ENCODE peak calls at places on chromosomes 3 and 15, in four cellular contexts. P is COR-L47, N is HT1080, Q is fibroblast of pulmonary artery. W is an unnamed sample.

GRCh38 chr15:35746121-35746520 is 200.2 kb upstream of the DPH6 start:
- DNase-seq in Q (peak), N (peak), P (no peak), W (peak)

GRCh38 chr15:99476413-99477222 is 89.2 kb upstream of the MEF2A start:
- DNase-seq in P (no peak), Q (peak), N (peak), W (peak)

GRCh38 chr3:187507266-187507665 is 139.1 kb downstream of the RTP4 start:
- DNase-seq in Q (no peak), P (no peak), N (no peak), W (peak)

GRCh38 chr15:25960273-25960672 is 97.1 kb upstream of the ATP10A start:
- DNase-seq in N (no peak), Q (no peak), P (no peak), W (no peak)

GRCh38 chr15:58171476-58172061 is 33.4 kb downstream of the AQP9 start:
- DNase-seq in N (no peak), P (no peak), Q (no peak), W (no peak)

GRCh38 chr3:175009294-175009693 is 150.2 kb downstream of the NAALADL2 start:
- DNase-seq in P (no peak), N (no peak), Q (no peak), W (no peak)

GRCh38 chr15:69729167-69729748 is 276.6 kb downstream of the RPLP1 start:
- DNase-seq in N (no peak), P (no peak), Q (peak), W (peak)

GRCh38 chr15:65327651-65328393 is 23.3 kb downstream of the RNU5B-1 start:
- DNase-seq in Q (no peak), P (no peak), N (no peak), W (no peak)

GRCh38 chr15:81196576-81197254 is at the start of gene IL16:
- DNase-seq in Q (no peak), P (no peak), N (no peak), W (no peak)

GRCh38 chr3:17433866-17434265 is 308.6 kb downstream of the TBC1D5 start:
- DNase-seq in Q (no peak), N (no peak), P (no peak), W (no peak)

GRCh38 chr15:33547876-33548275 is 237.1 kb downstream of the RYR3 start:
- DNase-seq in N (peak), P (no peak), Q (peak), W (peak)

GRCh38 chr3:47588053-47588452 is 9.4 kb upstream of the CSPG5 start:
- DNase-seq in Q (no peak), N (no peak), P (no peak), W (no peak)

GRCh38 chr3:15636028-15636709 is 34.6 kb downstream of the BTD start:
- DNase-seq in P (no peak), Q (peak), N (peak), W (peak)

GRCh38 chr3:37458162-37458895 is 283.9 kb upstream of the LRRFIP2 start:
- DNase-seq in P (no peak), N (no peak), Q (no peak), W (peak)

GRCh38 chr15:45185903-45186770 is 1.6 kb downstream of the SHF start:
- DNase-seq in N (no peak), Q (no peak), P (no peak), W (no peak)

GRCh38 chr15:88708256-88709054 is 69.6 kb downstream of the ISG20 start:
- DNase-seq in P (no peak), Q (peak), N (peak), W (peak)

GRCh38 chr3:184375747-184376495 is 2.1 kb downstream of the THPO start:
- DNase-seq in N (no peak), P (no peak), Q (no peak), W (no peak)

GRCh38 chr3:142046320-142047020 is 102.9 kb downstream of the TFDP2 start:
- DNase-seq in P (no peak), N (no peak), Q (peak), W (no peak)

GRCh38 chr3:172530566-172530965 is 7.3 kb upstream of the TNFSF10 start:
- DNase-seq in N (no peak), P (no peak), Q (peak), W (no peak)

GRCh38 chr3:175741951-175742350 is 882.8 kb downstream of the NAALADL2 start:
- DNase-seq in Q (peak), N (no peak), P (no peak), W (peak)

GRCh38 chr15:30649952-30650929 is 24.3 kb downstream of the ARHGAP11B start:
- DNase-seq in P (no peak), Q (peak), N (peak), W (no peak)

GRCh38 chr15:94324835-94325767 is 93.7 kb downstream of the MCTP2 start:
- DNase-seq in N (no peak), Q (no peak), P (no peak), W (no peak)

GRCh38 chr3:122066331-122067213 is 11.4 kb downstream of the CD86 start:
- DNase-seq in Q (no peak), N (no peak), P (peak), W (no peak)

GRCh38 chr3:111538687-111539086 is 3.3 kb upstream of the CD96 start:
- DNase-seq in N (peak), Q (peak), P (no peak), W (peak)

GRCh38 chr3:196216081-196216564 is at the start of gene SLC51A:
- DNase-seq in Q (no peak), N (no peak), P (no peak), W (no peak)

GRCh38 chr3:5463986-5464385 is 276.5 kb downstream of the EDEM1 start:
- DNase-seq in N (no peak), Q (no peak), P (no peak), W (no peak)

GRCh38 chr3:98326036-98326435 is 27.6 kb upstream of the OR5K4 start:
- DNase-seq in P (no peak), Q (no peak), N (no peak), W (no peak)

GRCh38 chr15:64623347-64624024 is 151.9 kb downstream of the RBPMS2 start:
- DNase-seq in P (no peak), N (no peak), Q (no peak), W (no peak)

GRCh38 chr3:30370681-30371271 is 235.6 kb upstream of the TGFBR2 start:
- DNase-seq in Q (peak), P (no peak), N (no peak), W (no peak)

GRCh38 chr3:77626157-77626556 is 586.3 kb downstream of the ROBO2 start:
- DNase-seq in N (no peak), Q (no peak), P (no peak), W (no peak)

GRCh38 chr3:2714856-2715255 is 395.3 kb downstream of the IL5RA start:
- DNase-seq in P (no peak), N (no peak), Q (no peak), W (no peak)

GRCh38 chr3:123110238-123110952 is 43.6 kb downstream of the PDIA5 start:
- DNase-seq in N (no peak), P (peak), Q (no peak), W (no peak)

GRCh38 chr3:151011427-151011826 is 38.9 kb upstream of the CLRN1 start:
- DNase-seq in Q (peak), N (peak), P (peak), W (peak)

GRCh38 chr3:149609595-149609994 is 48.2 kb downstream of the WWTR1 start:
- DNase-seq in N (no peak), P (no peak), Q (no peak), W (peak)

GRCh38 chr15:53559364-53560253 is 199.9 kb downstream of the WDR72 start:
- DNase-seq in P (no peak), N (no peak), Q (no peak), W (peak)

W was measured in kidney tubule cell.